ENCODE peak calls at places on chromosome 6, in four cellular contexts. One of them, this sample, is unnamed.
A peak's percentile ranks its signal among the peaks of the same experiment; 100 is the strongest.

GRCh38 chr6:116363759-116364158 is 7.0 kb upstream of the DSE start:
- DNase-seq in prostate gland: no peak
- DNase-seq in left ventricle myocardium inferior: no peak
- DNase-seq in lower lobe of right lung: no peak
- DNase-seq in this sample: no peak

GRCh38 chr6:73394577-73395354 is at the start of gene DDX43:
- DNase-seq in left ventricle myocardium inferior: peak; percentile 55
- DNase-seq in lower lobe of right lung: peak; percentile 81
- DNase-seq in prostate gland: peak; percentile 10
- DNase-seq in this sample: no peak

GRCh38 chr6:116511424-116512131 is at the start of gene CALHM5:
- DNase-seq in prostate gland: no peak
- DNase-seq in lower lobe of right lung: no peak
- DNase-seq in left ventricle myocardium inferior: peak; percentile 31
- DNase-seq in this sample: peak; percentile 93

GRCh38 chr6:17968081-17968518 is 19.3 kb downstream of the KIF13A start:
- DNase-seq in lower lobe of right lung: no peak
- DNase-seq in left ventricle myocardium inferior: no peak
- DNase-seq in prostate gland: no peak
- DNase-seq in this sample: no peak

GRCh38 chr6:37994238-37994637 is 174.7 kb downstream of the ZFAND3 start:
- DNase-seq in left ventricle myocardium inferior: no peak
- DNase-seq in lower lobe of right lung: no peak
- DNase-seq in prostate gland: no peak
- DNase-seq in this sample: peak; percentile 32

GRCh38 chr6:27312146-27312949 is at the start of gene POM121L2:
- DNase-seq in left ventricle myocardium inferior: no peak
- DNase-seq in prostate gland: peak; percentile 73
- DNase-seq in lower lobe of right lung: peak; percentile 69
- DNase-seq in this sample: peak; percentile 59

GRCh38 chr6:43061861-43062260 is 2.4 kb downstream of the KLC4 start:
- DNase-seq in left ventricle myocardium inferior: no peak
- DNase-seq in prostate gland: no peak
- DNase-seq in lower lobe of right lung: no peak
- DNase-seq in this sample: no peak

GRCh38 chr6:112626468-112627082 is 279.4 kb downstream of the RFPL4B start:
- DNase-seq in left ventricle myocardium inferior: no peak
- DNase-seq in lower lobe of right lung: no peak
- DNase-seq in prostate gland: no peak
- DNase-seq in this sample: peak; percentile 42

GRCh38 chr6:159047896-159048685 is 3.3 kb upstream of the TAGAP start:
- DNase-seq in left ventricle myocardium inferior: no peak
- DNase-seq in prostate gland: no peak
- DNase-seq in lower lobe of right lung: no peak
- DNase-seq in this sample: no peak

GRCh38 chr6:16043171-16044142 is 85.4 kb upstream of the MYLIP start:
- DNase-seq in prostate gland: no peak
- DNase-seq in lower lobe of right lung: no peak
- DNase-seq in left ventricle myocardium inferior: no peak
- DNase-seq in this sample: no peak

GRCh38 chr6:16042751-16043150 is 86.1 kb upstream of the MYLIP start:
- DNase-seq in prostate gland: no peak
- DNase-seq in lower lobe of right lung: no peak
- DNase-seq in left ventricle myocardium inferior: no peak
- DNase-seq in this sample: no peak

GRCh38 chr6:16047435-16047834 is 81.5 kb upstream of the MYLIP start:
- DNase-seq in prostate gland: no peak
- DNase-seq in lower lobe of right lung: no peak
- DNase-seq in left ventricle myocardium inferior: no peak
- DNase-seq in this sample: no peak

GRCh38 chr6:16044211-16044643 is 84.7 kb upstream of the MYLIP start:
- DNase-seq in lower lobe of right lung: no peak
- DNase-seq in left ventricle myocardium inferior: no peak
- DNase-seq in prostate gland: no peak
- DNase-seq in this sample: no peak

DNA sequence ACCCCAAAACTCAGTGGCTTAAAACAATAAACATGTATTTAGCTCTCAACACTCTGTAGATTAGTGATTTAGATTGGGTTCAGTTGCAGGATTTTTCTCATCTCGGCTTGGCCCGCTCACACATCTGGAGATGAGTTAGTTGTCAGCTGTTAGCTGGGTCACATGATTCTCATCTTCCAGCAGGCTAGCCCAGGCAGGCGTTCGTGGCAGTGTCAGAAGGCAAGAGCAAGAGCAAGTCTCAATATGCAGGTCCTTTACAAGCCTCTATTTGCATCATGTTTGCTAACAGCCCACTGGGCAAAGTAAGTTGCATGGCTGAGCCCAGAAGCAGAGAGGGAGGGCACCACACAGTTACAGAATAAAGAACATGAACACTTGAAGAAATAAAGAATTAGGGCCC is 83.6 kb upstream of the MYLIP start:
- DNase-seq in lower lobe of right lung: no peak
- DNase-seq in prostate gland: peak; percentile 7
- DNase-seq in left ventricle myocardium inferior: no peak
- DNase-seq in this sample: no peak
- H3K27me3 ChIP-seq in lower lobe of right lung: no peaks in the 10 kb centered on the region
- H3K27me3 ChIP-seq in prostate gland: no peaks in the 10 kb centered on the region
- H3K27me3 ChIP-seq in left ventricle myocardium inferior: no peaks in the 10 kb centered on the region
- H3K27me3 ChIP-seq in this sample: no peaks in the 10 kb centered on the region

DNA sequence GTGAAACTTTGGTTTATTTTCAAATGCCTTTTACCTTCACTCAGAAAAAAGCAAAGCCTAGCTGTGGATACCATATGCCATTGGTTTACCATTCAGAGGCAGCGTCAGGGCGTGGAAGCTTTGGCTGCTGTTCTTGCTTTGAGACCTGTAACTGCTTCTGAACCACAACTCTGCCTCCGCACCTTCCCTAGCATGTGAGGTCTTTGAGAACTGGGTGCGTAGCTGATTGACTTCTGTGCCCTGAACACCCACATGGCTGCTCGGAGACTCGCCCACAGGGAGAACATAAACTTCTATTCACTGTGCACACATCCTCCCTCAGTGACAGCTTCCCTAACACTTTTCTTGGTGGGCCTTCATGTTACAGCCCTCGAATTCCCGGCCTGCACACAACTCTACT is 11.2 kb upstream of the CLDN20 start:
- DNase-seq in lower lobe of right lung: no peak
- DNase-seq in left ventricle myocardium inferior: no peak
- DNase-seq in prostate gland: no peak
- DNase-seq in this sample: no peak
- H3K4me3 ChIP-seq in lower lobe of right lung: no peak overlapping the region
- H3K4me3 ChIP-seq in left ventricle myocardium inferior: no peak overlapping the region
- H3K4me3 ChIP-seq in prostate gland: no peak overlapping the region
- H3K4me3 ChIP-seq in this sample: no peak overlapping the region

GRCh38 chr6:30763618-30764489 is 19.5 kb upstream of the IER3 start:
- DNase-seq in prostate gland: no peak
- DNase-seq in left ventricle myocardium inferior: no peak
- DNase-seq in lower lobe of right lung: no peak
- DNase-seq in this sample: peak; percentile 80
- TF ChIP-seq CTCF in prostate gland: peak; percentile 31
- TF ChIP-seq CTCF in left ventricle myocardium inferior: peak; percentile 37
- TF ChIP-seq CTCF in lower lobe of right lung: no peak
- TF ChIP-seq CTCF in this sample: peak; percentile 45

DNA sequence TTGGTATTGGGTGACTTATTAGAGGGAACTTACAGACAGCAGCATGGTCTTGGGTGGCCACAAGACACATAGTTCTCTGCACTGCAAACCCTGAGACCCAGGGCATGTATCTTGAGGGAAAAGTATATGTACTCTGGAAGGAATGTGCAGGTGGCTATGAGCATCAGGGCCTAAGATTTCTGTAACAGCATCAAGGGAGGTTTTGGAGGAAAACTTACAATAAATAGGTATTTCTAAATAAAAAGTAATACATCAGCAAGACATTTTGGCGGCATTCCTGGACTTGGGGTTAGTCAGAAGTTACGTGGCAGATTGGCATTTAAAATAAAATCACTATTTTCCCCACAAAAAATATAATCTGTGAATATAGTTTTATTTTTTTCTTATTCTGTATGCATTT is 8.0 kb upstream of the STX7 start:
- DNase-seq in prostate gland: no peak
- DNase-seq in left ventricle myocardium inferior: no peak
- DNase-seq in lower lobe of right lung: no peak
- DNase-seq in this sample: no peak
- H3K27me3 ChIP-seq in prostate gland: no peaks in the 10 kb centered on the region
- H3K27me3 ChIP-seq in left ventricle myocardium inferior: peaks cover 5% of the 10 kb centered on the region
- H3K27me3 ChIP-seq in lower lobe of right lung: no peaks in the 10 kb centered on the region
- H3K27me3 ChIP-seq in this sample: no peaks in the 10 kb centered on the region

DNA sequence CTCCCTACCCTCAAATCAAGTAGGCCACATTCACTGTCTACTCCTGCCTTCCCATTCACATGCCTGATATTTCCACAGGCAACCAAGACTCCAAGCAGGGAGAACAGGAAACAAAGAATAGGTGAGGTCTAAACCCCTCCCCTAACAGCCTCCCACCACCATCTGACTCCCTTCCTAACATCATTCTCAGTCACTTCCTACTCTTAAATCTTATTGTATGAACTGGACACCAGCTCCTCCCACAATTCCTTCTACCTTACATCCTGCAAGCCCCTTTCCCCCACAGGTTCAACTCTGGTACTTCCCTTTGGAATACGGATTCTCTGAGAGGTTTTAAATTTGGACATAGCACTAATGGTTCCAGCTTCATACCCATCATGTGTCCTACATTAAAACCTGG is 944 bp upstream of the C6orf136 start:
- DNase-seq in lower lobe of right lung: no peak
- DNase-seq in prostate gland: no peak
- DNase-seq in left ventricle myocardium inferior: no peak
- DNase-seq in this sample: no peak
- H3K4me3 ChIP-seq in lower lobe of right lung: no peak overlapping the region
- H3K4me3 ChIP-seq in prostate gland: no peak overlapping the region
- H3K4me3 ChIP-seq in left ventricle myocardium inferior: peak overlapping the region; percentile 99
- H3K4me3 ChIP-seq in this sample: no peak overlapping the region

GRCh38 chr6:4581468-4582420 is 194.5 kb upstream of the CDYL start:
- DNase-seq in lower lobe of right lung: no peak
- DNase-seq in left ventricle myocardium inferior: no peak
- DNase-seq in prostate gland: no peak
- DNase-seq in this sample: peak; percentile 88
- TF ChIP-seq CTCF in lower lobe of right lung: no peak
- TF ChIP-seq CTCF in left ventricle myocardium inferior: no peak
- TF ChIP-seq CTCF in prostate gland: no peak
- TF ChIP-seq CTCF in this sample: no peak

GRCh38 chr6:40754481-40755045 is 167.4 kb upstream of the LRFN2 start:
- DNase-seq in prostate gland: no peak
- DNase-seq in left ventricle myocardium inferior: no peak
- DNase-seq in lower lobe of right lung: no peak
- DNase-seq in this sample: no peak
- H3K27me3 ChIP-seq in prostate gland: peaks cover 9% of the 10 kb centered on the region
- H3K27me3 ChIP-seq in left ventricle myocardium inferior: peaks cover 61% of the 10 kb centered on the region
- H3K27me3 ChIP-seq in lower lobe of right lung: peaks cover 31% of the 10 kb centered on the region
- H3K27me3 ChIP-seq in this sample: no peaks in the 10 kb centered on the region

DNA sequence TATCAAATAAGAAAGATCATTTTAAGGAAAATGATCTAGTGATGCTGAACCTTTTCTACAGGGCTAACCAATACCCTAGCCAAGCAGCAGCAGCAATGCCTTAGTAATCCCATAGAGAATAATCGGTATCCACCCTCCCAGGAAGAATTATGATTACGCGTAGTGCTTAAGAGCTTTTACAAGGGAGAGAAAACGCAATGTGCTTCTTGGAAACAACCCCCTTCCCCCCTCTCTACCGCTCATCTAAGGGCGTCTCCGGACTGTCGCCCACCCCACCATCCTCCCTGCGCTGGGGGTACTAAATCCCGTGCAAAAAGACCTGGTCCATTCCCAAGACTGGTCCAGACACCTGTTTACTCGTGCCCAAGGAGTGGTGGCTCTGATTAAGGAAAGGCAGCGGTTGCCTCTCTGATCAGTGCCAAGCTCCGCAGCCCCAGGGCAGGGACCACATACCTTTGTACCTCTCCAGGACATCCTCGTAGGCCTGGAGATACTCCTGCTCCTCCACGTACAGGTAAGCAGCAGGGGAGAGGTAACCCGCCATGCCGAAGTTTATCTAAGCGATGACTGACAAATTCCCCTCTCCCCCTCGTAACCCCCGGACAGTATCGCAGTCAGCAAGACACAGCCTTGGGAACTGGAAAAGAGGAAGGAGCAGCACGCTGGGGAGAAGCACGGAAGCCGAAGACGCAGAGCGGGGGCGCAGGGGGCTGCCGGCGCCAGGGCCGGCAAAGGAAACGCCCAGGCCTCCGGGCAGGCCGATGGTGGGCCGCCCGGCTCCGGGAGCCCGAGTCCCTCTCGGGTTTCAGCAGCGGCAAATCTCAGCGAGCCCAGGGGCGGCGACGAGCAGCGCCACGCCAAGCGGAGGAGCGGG is 112.1 kb upstream of the BEND6 start:
- DNase-seq in left ventricle myocardium inferior: peak; percentile 39
- DNase-seq in prostate gland: no peak
- DNase-seq in lower lobe of right lung: peak; percentile 60
- DNase-seq in this sample: peak; percentile 27
- H3K4me3 ChIP-seq in left ventricle myocardium inferior: peak overlapping the region; percentile 78
- H3K4me3 ChIP-seq in prostate gland: peak overlapping the region; percentile 44
- H3K4me3 ChIP-seq in lower lobe of right lung: peak overlapping the region; percentile 67
- H3K4me3 ChIP-seq in this sample: peak overlapping the region; percentile 69

This sample was measured in brain microvascular endothelial cell.